ENCODE peak calls at places on chromosomes 4 and X, in five cellular contexts. X is CD8-positive, alpha-beta memory T cell; Y is spleen; J is cardiac muscle cell; W is GM23338. R is an unnamed sample.

GRCh38 chrX:153400146-153401132 is 711 bp downstream of the PNMA6E start:
- DNase-seq in Y (peak; percentile 82), X (peak; percentile 43), J (peak; percentile 52), W (peak; percentile 76), R (no peak)

GRCh38 chr4:59339631-59340030 is 1860.5 kb upstream of the ADGRL3 start:
- DNase-seq in J (peak; percentile 2), W (peak; percentile 1), X (no peak), Y (no peak), R (no peak)

GRCh38 chrX:141642979-141643378 is 53.5 kb downstream of the SPANXA2 start:
- DNase-seq in Y (no peak), W (peak; percentile 4), J (peak; percentile 9), X (no peak), R (no peak)

GRCh38 chrX:68462197-68462596 is 28.9 kb upstream of the OPHN1 start:
- DNase-seq in W (no peak), J (no peak), X (no peak), Y (no peak), R (no peak)

GRCh38 chr4:41207330-41207831 is 7.0 kb downstream of the APBB2 start:
- DNase-seq in W (no peak), J (no peak), Y (no peak), X (no peak), R (peak; percentile 66)

GRCh38 chr4:27789768-27790167 is 929.1 kb downstream of the STIM2 start:
- DNase-seq in W (no peak), X (no peak), Y (no peak), J (no peak), R (no peak)

GRCh38 chr4:184345573-184345922 is 127.9 kb upstream of the ENPP6 start:
- DNase-seq in Y (peak; percentile 84), J (peak; percentile 25), W (no peak), X (no peak), R (peak; percentile 61)

GRCh38 chrX:34341258-34341657 is 209.1 kb upstream of the FAM47A start:
- DNase-seq in X (no peak), J (peak; percentile 36), W (peak; percentile 24), Y (no peak), R (no peak)

GRCh38 chrX:110119480-110119879 is 116.6 kb downstream of the TMEM164 start:
- DNase-seq in Y (no peak), J (no peak), W (no peak), X (no peak), R (no peak)

GRCh38 chrX:141662781-141663180 is 35.8 kb downstream of the SPANXD start:
- DNase-seq in W (no peak), X (no peak), J (no peak), Y (no peak), R (no peak)

GRCh38 chr4:86855572-86855971 is 6.4 kb upstream of the SLC10A6 start:
- DNase-seq in W (no peak), Y (no peak), J (no peak), X (no peak), R (no peak)

GRCh38 chrX:83022020-83022419 is 486.1 kb upstream of the POU3F4 start:
- DNase-seq in J (no peak), X (no peak), Y (no peak), W (no peak), R (no peak)

DNA sequence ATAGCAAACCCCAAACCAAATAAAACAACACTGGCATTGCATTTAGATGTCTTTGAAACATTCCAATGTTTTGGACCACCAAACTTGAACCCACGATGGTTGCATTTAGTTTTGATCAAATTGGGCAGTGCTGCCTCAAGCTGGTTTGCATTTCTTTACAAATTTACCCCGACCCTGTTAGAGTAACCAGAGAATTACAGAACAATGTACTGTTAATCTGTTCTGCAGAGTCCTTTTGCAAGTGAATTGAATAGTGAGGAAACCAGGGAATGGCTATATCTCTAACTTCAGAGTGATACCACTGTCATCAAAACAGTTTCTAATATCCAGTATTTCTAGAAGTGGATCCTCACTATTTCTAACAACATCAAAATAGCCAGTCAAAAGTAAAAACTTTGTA is 49.5 kb upstream of the GYPA start:
- DNase-seq in X (no peak), J (no peak), Y (no peak), W (peak; percentile 34), R (no peak)
- H3K4me1 ChIP-seq in X (no peaks in the 10 kb centered on the region), J (no peaks in the 10 kb centered on the region), Y (no peaks in the 10 kb centered on the region), W (peaks cover 13% of the 10 kb centered on the region), R (no peaks in the 10 kb centered on the region)

GRCh38 chrX:117636826-117637225 is 479.8 kb downstream of the KLHL13 start:
- DNase-seq in J (no peak), W (no peak), X (no peak), Y (no peak), R (no peak)

GRCh38 chrX:117628381-117628780 is 488.2 kb downstream of the KLHL13 start:
- DNase-seq in X (no peak), J (no peak), Y (no peak), W (no peak), R (no peak)

GRCh38 chrX:117633277-117633676 is 483.3 kb downstream of the KLHL13 start:
- DNase-seq in W (no peak), X (no peak), Y (no peak), J (no peak), R (no peak)
- H3K4me1 ChIP-seq in W (no peaks in the 10 kb centered on the region), X (no peaks in the 10 kb centered on the region), Y (no peaks in the 10 kb centered on the region), J (no peaks in the 10 kb centered on the region), R (no peaks in the 10 kb centered on the region)

GRCh38 chr4:17578482-17578891 is 1.5 kb downstream of the LAP3 start:
- DNase-seq in J (no peak), W (no peak), Y (no peak), X (no peak), R (no peak)

GRCh38 chr4:17580969-17581368 is 4.0 kb downstream of the LAP3 start:
- DNase-seq in X (no peak), J (no peak), W (no peak), Y (no peak), R (no peak)

GRCh38 chr4:17574206-17574605 is 2.8 kb upstream of the LAP3 start:
- DNase-seq in J (no peak), X (no peak), W (no peak), Y (no peak), R (no peak)

GRCh38 chr4:17577660-17578481 is 873 bp downstream of the LAP3 start:
- DNase-seq in X (no peak), J (peak; percentile 60), Y (peak; percentile 94), W (peak; percentile 18), R (peak; percentile 61)

GRCh38 chr4:17576932-17577659 is at the start of gene LAP3:
- DNase-seq in J (peak; percentile 97), X (peak; percentile 98), W (peak; percentile 95), Y (peak; percentile 99), R (peak; percentile 98)
- H3K4me1 ChIP-seq in J (peaks cover 4% of the 10 kb centered on the region), X (peaks cover 23% of the 10 kb centered on the region), W (peaks cover 3% of the 10 kb centered on the region), Y (peaks cover 53% of the 10 kb centered on the region), R (peaks cover 44% of the 10 kb centered on the region)

GRCh38 chr4:36467670-36468069 is 186.3 kb downstream of the DTHD1 start:
- DNase-seq in W (no peak), Y (no peak), J (no peak), X (no peak), R (no peak)

GRCh38 chr4:36476135-36476534 is 194.7 kb downstream of the DTHD1 start:
- DNase-seq in J (no peak), Y (no peak), W (no peak), X (no peak), R (no peak)

GRCh38 chr4:36471903-36472302 is 190.5 kb downstream of the DTHD1 start:
- DNase-seq in J (no peak), W (no peak), Y (no peak), X (no peak), R (no peak)
- H3K4me1 ChIP-seq in J (no peaks in the 10 kb centered on the region), W (peaks cover 7% of the 10 kb centered on the region), Y (no peaks in the 10 kb centered on the region), X (no peaks in the 10 kb centered on the region), R (no peaks in the 10 kb centered on the region)

DNA sequence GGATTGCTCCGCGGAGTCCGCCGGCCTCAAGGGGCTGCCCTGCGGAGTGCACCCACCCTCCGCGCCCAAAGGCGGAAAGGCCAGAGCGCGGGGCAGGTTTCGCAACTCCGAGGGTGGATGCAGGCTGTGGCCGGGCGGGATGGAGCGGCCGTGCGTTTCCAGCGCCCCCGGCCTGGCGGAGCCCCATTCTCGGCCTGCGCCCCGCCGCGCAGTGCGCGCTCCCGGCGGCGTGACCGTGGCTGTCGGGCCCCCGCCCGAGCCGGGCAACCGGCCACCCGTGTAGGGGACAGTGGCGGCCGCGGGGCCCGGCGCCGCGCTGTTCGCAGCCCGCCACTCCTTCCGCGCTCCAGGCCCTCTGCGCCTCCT is 331 bp downstream of the SETD7 start:
- DNase-seq in Y (no peak), X (no peak), J (peak; percentile 42), W (no peak), R (peak; percentile 56)
- H3K4me1 ChIP-seq in Y (peaks cover 90% of the 10 kb centered on the region), X (peaks cover 23% of the 10 kb centered on the region), J (peaks cover 54% of the 10 kb centered on the region), W (peaks cover 39% of the 10 kb centered on the region), R (peaks cover 53% of the 10 kb centered on the region)

DNA sequence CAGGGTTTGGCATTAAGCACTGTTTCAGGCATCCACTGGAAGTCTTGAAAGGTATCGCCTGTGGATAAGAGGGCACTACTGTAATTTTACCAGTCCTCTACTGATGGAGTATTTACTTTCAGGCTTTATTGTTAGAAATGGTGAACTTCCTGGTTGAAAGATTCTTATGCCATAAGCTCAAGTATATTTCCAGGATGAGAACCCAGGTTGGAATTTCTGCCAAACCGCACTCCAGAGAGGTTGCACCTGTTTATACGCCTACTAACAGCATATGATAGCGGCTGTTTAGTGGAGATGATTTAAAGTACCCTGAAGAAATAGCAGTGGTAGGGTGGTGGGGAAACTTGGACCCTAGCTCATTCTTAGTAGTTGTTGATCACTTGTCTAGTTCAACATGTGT is 9.9 kb downstream of the FNIP2 start:
- DNase-seq in W (no peak), Y (no peak), J (no peak), X (no peak), R (no peak)
- H3K4me1 ChIP-seq in W (peaks cover 10% of the 10 kb centered on the region), Y (peaks cover 61% of the 10 kb centered on the region), J (peaks cover 61% of the 10 kb centered on the region), X (peaks cover 16% of the 10 kb centered on the region), R (peaks cover 83% of the 10 kb centered on the region)

GRCh38 chr4:43651991-43652390 is 759.5 kb downstream of the GRXCR1 start:
- DNase-seq in W (no peak), J (no peak), Y (no peak), X (no peak), R (no peak)
- H3K4me1 ChIP-seq in W (no peaks in the 10 kb centered on the region), J (no peaks in the 10 kb centered on the region), Y (no peaks in the 10 kb centered on the region), X (no peaks in the 10 kb centered on the region), R (no peaks in the 10 kb centered on the region)